ENCODE peak calls at places on chromosomes 13 and 19, in six cellular contexts. E, G, R, P, A and H are unnamed samples.

GRCh38 chr19:48770223-48770622 is 14.9 kb downstream of the FGF21 start:
- DNase-seq in E (no peak), G (no peak), R (no peak), P (peak; percentile 97), A (no peak), H (no peak)

GRCh38 chr13:99979453-99980200 is 2.0 kb upstream of the ZIC2 start:
- DNase-seq in E (peak; percentile 70), G (no peak), R (no peak), P (peak; percentile 61), A (no peak), H (no peak)

GRCh38 chr13:23741879-23742510 is 147.2 kb downstream of the MIPEP start:
- DNase-seq in E (peak; percentile 66), G (no peak), R (no peak), P (peak; percentile 37), A (peak; percentile 9), H (peak; percentile 23)

GRCh38 chr13:24713022-24713421 is 32.8 kb downstream of the ATP12A start:
- DNase-seq in E (no peak), G (no peak), R (no peak), P (no peak), A (no peak), H (no peak)

GRCh38 chr19:35375505-35376307 is 4.8 kb downstream of the GPR42 start:
- DNase-seq in E (no peak), G (no peak), R (no peak), P (no peak), A (no peak), H (no peak)

GRCh38 chr13:45861352-45861751 is 9.8 kb upstream of the SIAH3 start:
- DNase-seq in E (no peak), G (peak; percentile 18), R (no peak), P (peak; percentile 2), A (no peak), H (no peak)

GRCh38 chr13:102907016-102907756 is 61.4 kb downstream of the ERCC5 start:
- DNase-seq in E (no peak), G (no peak), R (no peak), P (no peak), A (no peak), H (no peak)

GRCh38 chr19:610801-611505 is 21.3 kb downstream of the HCN2 start:
- DNase-seq in E (no peak), G (peak; percentile 76), R (peak; percentile 66), P (no peak), A (no peak), H (no peak)

GRCh38 chr13:106835477-106835876 is 267.5 kb upstream of the ARGLU1 start:
- DNase-seq in E (no peak), G (no peak), R (no peak), P (no peak), A (no peak), H (no peak)

GRCh38 chr19:18086590-18087138 is at the start of gene IL12RB1:
- DNase-seq in E (no peak), G (no peak), R (no peak), P (no peak), A (no peak), H (no peak)

GRCh38 chr19:6219147-6219525 is 60.6 kb downstream of the MLLT1 start:
- DNase-seq in E (no peak), G (no peak), R (no peak), P (no peak), A (no peak), H (no peak)

DNA sequence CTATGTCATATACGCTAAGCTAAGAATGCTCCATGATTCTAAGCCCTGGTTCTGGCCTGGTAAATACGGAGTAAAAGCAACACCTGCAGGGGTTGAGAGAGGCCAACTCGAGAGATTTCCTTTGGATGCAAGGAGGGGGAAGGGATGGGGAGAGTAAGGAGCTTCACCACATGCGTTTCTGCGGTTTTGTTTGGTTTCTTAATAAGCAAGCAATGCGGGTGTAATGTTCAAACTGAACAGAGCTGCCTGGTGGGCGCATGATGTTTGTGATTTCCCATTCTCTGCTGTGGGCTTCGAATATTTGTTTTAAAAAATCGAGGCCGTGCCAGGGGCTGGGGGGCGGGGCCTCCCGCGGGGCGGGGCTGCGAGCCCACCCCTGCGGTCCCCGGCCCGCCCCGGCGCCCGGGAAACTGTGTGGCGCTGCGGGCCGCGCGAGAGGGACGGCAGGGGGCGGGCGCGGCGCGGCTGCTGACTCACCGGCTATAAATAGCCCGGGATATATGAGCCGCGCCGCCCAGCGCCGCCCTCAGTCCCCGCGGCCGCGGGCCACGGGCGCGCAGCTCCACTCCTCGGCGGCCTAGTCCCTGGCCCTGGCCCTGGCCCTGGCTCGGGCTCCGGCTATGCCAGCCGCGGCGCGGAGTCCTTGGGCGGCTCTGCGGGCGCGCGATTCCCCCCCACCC is 5.1 kb downstream of the BBC3 start:
- DNase-seq in E (peak; percentile 88), G (peak; percentile 84), R (peak; percentile 88), P (peak; percentile 92), A (no peak), H (peak; percentile 87)
- H3K23ac ChIP-seq in E (no peak overlapping the region), G (peak overlapping the region; percentile 61), R (peak overlapping the region; percentile 84), P (no peak overlapping the region), A (no peak overlapping the region), H (peak overlapping the region; percentile 100)

GRCh38 chr19:46347572-46347883 is 641 bp downstream of the PPP5C start:
- DNase-seq in E (no peak), G (no peak), R (no peak), P (no peak), A (no peak), H (no peak)

GRCh38 chr19:46347985-46348384 is 1.1 kb downstream of the PPP5C start:
- DNase-seq in E (no peak), G (no peak), R (no peak), P (no peak), A (no peak), H (no peak)

GRCh38 chr19:46345157-46345556 is 1.7 kb upstream of the PPP5C start:
- DNase-seq in E (no peak), G (no peak), R (no peak), P (no peak), A (no peak), H (no peak)

GRCh38 chr19:46349311-46349993 is 2.6 kb downstream of the PPP5C start:
- DNase-seq in E (no peak), G (no peak), R (no peak), P (no peak), A (no peak), H (no peak)

GRCh38 chr19:46346821-46347571 is at the start of gene PPP5C:
- DNase-seq in E (peak; percentile 97), G (peak; percentile 90), R (peak; percentile 95), P (peak; percentile 96), A (peak; percentile 78), H (peak; percentile 89)
- H4K8ac ChIP-seq in E (no peak within 1 kb of the TSS), G (peak within 1 kb of the TSS; percentile 98), R (peak within 1 kb of the TSS; percentile 99), P (peak within 1 kb of the TSS; percentile 98), A (peak within 1 kb of the TSS; percentile 98), H (no peak within 1 kb of the TSS)

GRCh38 chr19:2412449-2412848 is 14.9 kb downstream of the TIMM13 start:
- DNase-seq in E (no peak), G (no peak), R (no peak), P (no peak), A (no peak), H (no peak)

GRCh38 chr19:2409352-2409912 is 18.0 kb downstream of the TIMM13 start:
- DNase-seq in E (no peak), G (no peak), R (no peak), P (no peak), A (no peak), H (no peak)

GRCh38 chr19:2411709-2412108 is 15.7 kb downstream of the TIMM13 start:
- DNase-seq in E (no peak), G (no peak), R (no peak), P (no peak), A (no peak), H (no peak)

GRCh38 chr19:2408247-2408646 is 19.1 kb downstream of the TIMM13 start:
- DNase-seq in E (no peak), G (no peak), R (no peak), P (no peak), A (no peak), H (no peak)

DNA sequence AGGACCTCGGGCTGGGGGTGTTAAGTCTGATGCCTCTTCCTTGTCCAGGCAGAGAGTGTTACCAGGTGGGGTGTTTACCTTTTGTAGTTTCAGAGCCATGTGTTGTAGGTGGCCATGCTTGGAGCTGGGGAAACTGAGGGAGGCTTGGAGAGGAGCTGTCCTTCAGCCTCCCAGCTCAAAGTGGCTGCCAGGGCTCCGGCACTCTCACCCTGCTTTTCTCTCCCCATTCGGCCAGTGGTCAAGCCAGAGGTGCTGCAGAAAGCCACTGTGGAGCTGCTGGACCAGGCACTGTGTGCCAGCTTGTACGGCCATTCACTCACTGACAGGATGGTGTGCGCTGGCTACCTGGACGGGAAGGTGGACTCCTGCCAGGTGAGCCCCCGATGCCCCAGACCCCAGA is 17.4 kb downstream of the TIMM13 start:
- DNase-seq in E (no peak), G (no peak), R (no peak), P (no peak), A (no peak), H (no peak)
- H3K14ac ChIP-seq in E (no peak overlapping the region), G (no peak overlapping the region), R (no peak overlapping the region), P (no peak overlapping the region), A (no peak overlapping the region), H (no peak overlapping the region)

GRCh38 chr13:21902709-21903098 is 231.8 kb downstream of the FGF9 start:
- DNase-seq in E (no peak), G (no peak), R (no peak), P (no peak), A (no peak), H (no peak)
- H3K23ac ChIP-seq in E (no peak overlapping the region), G (no peak overlapping the region), R (no peak overlapping the region), P (no peak overlapping the region), A (no peak overlapping the region), H (no peak overlapping the region)

GRCh38 chr19:54806516-54806838 is 3.1 kb downstream of the KIR2DL4 start:
- DNase-seq in E (no peak), G (no peak), R (no peak), P (no peak), A (no peak), H (no peak)
- H4K8ac ChIP-seq in E (no peak overlapping the region), G (no peak overlapping the region), R (no peak overlapping the region), P (no peak overlapping the region), A (no peak overlapping the region), H (no peak overlapping the region)